ENCODE peak calls at places on chromosomes 3 and 15, in four cellular contexts. T is B cell, F is endothelial cell, A is neural crest cell. E is an unnamed sample.

GRCh38 chr3:192481638-192482037 is 245.7 kb downstream of the FGF12 start:
- DNase-seq in F (no peak), A (no peak), T (no peak), E (no peak)

GRCh38 chr3:107236661-107237375 is 140.4 kb upstream of the CCDC54 start:
- DNase-seq in T (no peak), A (no peak), F (no peak), E (no peak)

GRCh38 chr15:67456677-67457529 is 64.0 kb upstream of the C15orf61 start:
- DNase-seq in A (peak; percentile 94), T (peak; percentile 84), F (peak; percentile 85), E (peak; percentile 82)

GRCh38 chr3:196749125-196749524 is 9.5 kb downstream of the PAK2 start:
- DNase-seq in T (peak; percentile 27), F (no peak), A (no peak), E (no peak)

GRCh38 chr3:194808709-194809108 is 123.0 kb downstream of the FAM43A start:
- DNase-seq in T (no peak), F (no peak), A (no peak), E (no peak)

GRCh38 chr15:61084944-61085367 is 144.1 kb downstream of the RORA start:
- DNase-seq in A (peak; percentile 2), T (peak; percentile 6), F (no peak), E (peak; percentile 28)

GRCh38 chr15:32866486-32867312 is 148.9 kb downstream of the GREM1 start:
- DNase-seq in A (no peak), F (no peak), T (no peak), E (no peak)

GRCh38 chr3:138771585-138771984 is 63.1 kb downstream of the PIK3CB start:
- DNase-seq in T (no peak), F (no peak), A (no peak), E (no peak)

GRCh38 chr15:43093026-43093425 is 12.8 kb downstream of the UBR1 start:
- DNase-seq in F (no peak), A (no peak), T (no peak), E (peak; percentile 20)

GRCh38 chr3:113783980-113784379 is 37.1 kb downstream of the ATP6V1A start:
- DNase-seq in A (no peak), T (peak; percentile 3), F (peak; percentile 12), E (no peak)

GRCh38 chr15:40088929-40089755 is 19.5 kb downstream of the BMF start:
- DNase-seq in A (no peak), T (no peak), F (no peak), E (no peak)

GRCh38 chr3:107661447-107662108 is 138.8 kb downstream of the BBX start:
- DNase-seq in F (no peak), A (no peak), T (no peak), E (no peak)

GRCh38 chr15:68096099-68096498 is 42.0 kb downstream of the PIAS1 start:
- DNase-seq in A (no peak), T (no peak), F (no peak), E (no peak)

GRCh38 chr15:80211976-80212375 is 40.0 kb downstream of the CTXND1 start:
- DNase-seq in T (no peak), A (no peak), F (no peak), E (no peak)

GRCh38 chr3:171181907-171182690 is 155.6 kb upstream of the SLC2A2 start:
- DNase-seq in F (no peak), A (no peak), T (no peak), E (no peak)

GRCh38 chr3:74267583-74268184 is 346.8 kb downstream of the CNTN3 start:
- DNase-seq in T (peak; percentile 1), F (peak; percentile 40), A (peak; percentile 36), E (peak; percentile 7)

GRCh38 chr3:188323067-188323842 is 169.3 kb downstream of the LPP start:
- DNase-seq in T (peak; percentile 18), A (no peak), F (no peak), E (no peak)

GRCh38 chr15:74653426-74654082 is 37.9 kb downstream of the CLK3 start:
- DNase-seq in T (no peak), A (no peak), F (no peak), E (no peak)

GRCh38 chr15:67103021-67103420 is 37.6 kb downstream of the SMAD3 start:
- DNase-seq in T (no peak), F (no peak), A (no peak), E (no peak)

GRCh38 chr3:30657914-30658313 is 51.5 kb downstream of the TGFBR2 start:
- DNase-seq in F (no peak), A (no peak), T (no peak), E (no peak)

GRCh38 chr15:100036030-100036429 is 302.8 kb upstream of the LYSMD4 start:
- DNase-seq in T (no peak), A (no peak), F (no peak), E (no peak)

GRCh38 chr3:4977889-4978258 is 1.4 kb upstream of the BHLHE40 start:
- DNase-seq in A (no peak), T (no peak), F (no peak), E (no peak)
- TF ChIP-seq CTCF in A (no peak), T (no peak), F (no peak), E (no peak)

DNA sequence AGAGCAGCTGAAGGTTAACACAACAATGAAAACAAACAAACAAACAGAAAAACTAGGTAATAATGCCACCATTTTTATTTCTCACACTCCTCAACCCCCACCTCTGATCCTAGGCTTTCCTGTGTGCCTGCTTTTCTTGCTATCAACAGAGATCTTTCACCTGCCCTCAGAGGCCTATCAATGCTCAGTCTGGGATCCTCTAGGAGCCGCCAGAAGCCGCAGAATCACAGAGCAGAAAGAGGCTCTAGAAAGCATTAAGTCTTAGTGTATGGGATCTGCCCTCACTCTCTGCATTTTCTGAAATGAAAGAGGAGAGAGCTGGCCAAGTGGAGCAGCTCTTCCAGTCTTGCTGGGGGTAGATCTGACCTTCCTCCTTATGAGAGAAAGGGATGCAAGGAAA is 306.8 kb downstream of the TUSC7 start:
- DNase-seq in A (no peak), F (no peak), T (no peak), E (no peak)
- TF ChIP-seq CTCF in A (no peak), F (no peak), T (no peak), E (no peak)

DNA sequence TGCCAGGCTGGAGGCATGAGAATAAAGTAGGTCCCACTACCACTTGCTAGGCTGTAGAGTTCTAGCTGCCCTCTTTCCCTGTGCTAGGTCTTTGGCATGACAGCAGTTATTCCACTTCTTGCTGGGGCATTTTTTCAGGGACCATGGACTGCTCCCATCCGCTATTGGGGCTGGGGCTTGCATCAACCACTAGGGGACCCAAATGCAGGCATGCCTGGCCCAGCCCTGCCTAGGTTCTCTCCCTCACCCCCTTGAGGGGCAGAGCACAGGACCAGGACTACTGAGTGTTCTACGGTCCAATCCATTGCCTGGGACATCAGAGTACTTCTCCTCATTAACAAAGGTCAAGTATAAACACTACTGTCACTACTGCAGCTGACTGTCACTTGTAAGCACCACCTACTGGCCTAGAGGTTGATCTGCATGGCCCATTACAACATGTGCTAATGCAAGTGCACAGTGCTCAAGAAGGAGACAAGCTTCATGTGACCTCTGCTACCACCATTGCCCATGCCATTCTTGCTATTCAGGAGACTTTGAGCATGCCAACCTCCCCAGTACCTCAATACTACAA is 270.5 kb downstream of the MBNL1 start:
- DNase-seq in F (no peak), A (no peak), T (no peak), E (no peak)
- TF ChIP-seq CTCF in F (no peak), A (no peak), T (no peak), E (no peak)

GRCh38 chr3:135237371-135237770 is 442.3 kb downstream of the EPHB1 start:
- DNase-seq in T (no peak), A (no peak), F (peak; percentile 14), E (no peak)
- TF ChIP-seq CTCF in T (no peak), A (no peak), F (no peak), E (no peak)

GRCh38 chr15:38102972-38103371 is 149.7 kb upstream of the SPRED1 start:
- DNase-seq in T (no peak), F (no peak), A (no peak), E (no peak)

DNA sequence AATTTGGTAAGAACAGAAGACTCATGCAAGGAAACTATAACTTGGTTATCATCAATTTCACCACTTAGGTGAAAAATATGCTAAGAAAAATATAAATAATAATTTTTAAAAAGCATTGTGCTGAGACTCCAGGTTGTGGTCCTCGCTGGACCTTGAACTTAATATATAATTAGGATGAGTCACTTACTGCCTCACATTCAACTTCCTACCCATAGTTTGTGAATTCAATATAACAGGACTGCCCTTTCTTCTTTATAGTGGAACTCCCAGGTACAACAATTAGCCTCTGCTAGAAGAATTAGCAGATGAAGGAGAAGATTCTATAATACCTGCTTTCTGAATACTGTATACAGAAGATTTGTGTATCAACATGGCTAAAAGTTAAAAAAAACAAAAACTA is 149.1 kb upstream of the SPRED1 start:
- DNase-seq in A (no peak), T (no peak), F (no peak), E (no peak)
- TF ChIP-seq CTCF in A (no peak), T (no peak), F (no peak), E (no peak)

DNA sequence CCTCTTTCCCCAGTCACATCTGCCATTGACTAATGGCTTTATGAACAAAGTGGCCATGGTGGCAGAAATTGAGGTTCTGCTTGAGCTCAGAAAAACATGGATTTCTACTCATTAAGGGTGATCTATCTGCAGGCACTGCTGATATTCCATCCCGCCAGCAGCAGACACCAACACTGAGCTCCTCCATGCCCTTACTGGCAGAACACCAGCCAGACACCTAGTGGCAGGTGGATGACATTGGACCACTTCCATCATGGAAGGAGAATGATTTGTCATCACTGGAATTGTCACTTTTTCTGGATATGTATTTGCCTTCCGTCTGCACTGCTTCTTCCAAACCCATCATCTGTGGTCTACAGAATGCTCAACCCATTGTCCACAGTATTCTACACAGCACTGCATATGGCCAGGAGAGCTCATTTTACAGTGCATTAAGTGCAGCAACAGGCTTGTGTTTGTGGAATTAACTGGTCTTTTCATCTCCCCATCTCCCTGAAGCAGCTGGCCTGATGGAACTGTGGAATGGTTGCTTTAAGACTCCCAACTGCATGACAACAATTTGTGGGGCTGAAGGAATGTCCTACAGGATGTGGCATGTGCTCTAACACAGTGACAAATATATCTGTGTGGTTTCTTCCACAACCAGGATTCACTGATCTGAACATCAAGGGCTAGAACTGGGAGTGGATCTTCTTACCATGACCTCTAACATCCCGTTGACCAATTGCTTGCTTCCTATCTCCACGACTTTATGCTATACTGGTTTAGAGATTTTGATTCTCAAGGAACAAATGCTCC is 103.4 kb downstream of the WNT7A start:
- DNase-seq in F (no peak), T (no peak), A (no peak), E (no peak)
- TF ChIP-seq CTCF in F (no peak), T (no peak), A (peak; percentile 24), E (no peak)

GRCh38 chr3:67418539-67419529 is 235.6 kb downstream of the SUCLG2 start:
- DNase-seq in A (no peak), T (no peak), F (no peak), E (no peak)
- TF ChIP-seq CTCF in A (no peak), T (no peak), F (no peak), E (no peak)

GRCh38 chr3:52054689-52055511 is 1.5 kb downstream of the DUSP7 start:
- DNase-seq in F (peak; percentile 26), T (peak; percentile 28), A (peak; percentile 36), E (no peak)
- TF ChIP-seq CTCF in F (no peak), T (no peak), A (peak; percentile 53), E (peak; percentile 35)

DNA sequence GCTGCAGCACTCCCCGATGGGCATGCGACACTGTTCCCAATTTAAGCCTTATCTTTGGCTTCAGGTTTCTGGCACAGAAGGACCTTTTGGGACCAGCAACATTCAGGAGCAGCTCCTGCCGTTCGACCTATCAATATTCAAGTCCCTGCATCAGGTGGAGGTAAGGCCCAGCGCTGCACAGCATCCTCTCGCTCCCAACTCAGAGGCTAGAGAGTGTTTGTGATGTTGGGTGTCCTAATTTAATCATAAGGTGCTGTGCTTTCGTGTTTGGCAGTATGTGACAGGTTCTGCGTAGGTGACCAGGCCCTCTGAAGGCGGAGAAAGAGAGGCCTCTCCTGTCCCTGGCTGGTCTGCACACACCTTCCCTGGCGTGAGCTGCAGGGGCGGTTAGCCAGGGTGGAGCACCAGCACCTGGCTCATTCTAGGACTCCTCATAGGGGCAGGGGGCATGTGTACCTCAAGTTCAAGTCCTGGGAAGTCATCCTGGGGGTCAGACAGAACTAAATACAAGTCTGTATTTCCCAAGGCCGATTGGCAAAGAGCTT is 16.9 kb downstream of the NISCH start:
- DNase-seq in F (no peak), T (no peak), A (no peak), E (no peak)
- TF ChIP-seq CTCF in F (no peak), T (no peak), A (no peak), E (no peak)

E was measured in GM10248.